ENCODE peak calls at places on chromosomes 12 and 14, in four cellular contexts. S, N, E and K are unnamed samples.

GRCh38 chr14:51552768-51553426 is 98.8 kb upstream of the FRMD6 start:
- DNase-seq in N (no peak), S (no peak), E (no peak), K (no peak)

GRCh38 chr12:6899837-6900519 is 4.6 kb upstream of the LRRC23 start:
- DNase-seq in N (no peak), E (peak), S (peak), K (peak)

GRCh38 chr12:89236237-89236636 is 116.1 kb downstream of the DUSP6 start:
- DNase-seq in S (peak), N (no peak), E (no peak), K (no peak)

GRCh38 chr12:9786726-9787339 is 26.1 kb upstream of the CD69 start:
- DNase-seq in N (no peak), S (no peak), E (no peak), K (no peak)

GRCh38 chr14:33916663-33917565 is 34.0 kb downstream of the EGLN3 start:
- DNase-seq in S (no peak), E (no peak), N (no peak), K (peak)

GRCh38 chr14:92846162-92846897 is 52.2 kb downstream of the GOLGA5 start:
- DNase-seq in S (peak), E (no peak), N (no peak), K (no peak)

GRCh38 chr14:96538097-96538496 is 35.9 kb downstream of the PAPOLA start:
- DNase-seq in S (no peak), E (no peak), N (no peak), K (no peak)

GRCh38 chr12:69779928-69780327 is 41.3 kb downstream of the RAB3IP start:
- DNase-seq in S (peak), N (peak), E (peak), K (peak)

GRCh38 chr14:59754256-59754655 is 116.3 kb downstream of the RTN1 start:
- DNase-seq in S (peak), E (no peak), N (no peak), K (peak)

GRCh38 chr12:116474899-116475298 is 84.3 kb upstream of the MAP1LC3B2 start:
- DNase-seq in S (no peak), E (no peak), N (no peak), K (no peak)

GRCh38 chr14:89921896-89922548 is 32.5 kb downstream of the EFCAB11 start:
- DNase-seq in N (no peak), E (no peak), S (peak), K (no peak)

GRCh38 chr12:108327621-108328371 is 11.3 kb downstream of the CMKLR1 start:
- DNase-seq in N (no peak), E (no peak), S (no peak), K (no peak)

GRCh38 chr12:42785944-42786343 is 196.4 kb upstream of the PRICKLE1 start:
- DNase-seq in E (no peak), N (no peak), S (no peak), K (no peak)

GRCh38 chr12:42791399-42791798 is 201.9 kb upstream of the PRICKLE1 start:
- DNase-seq in N (no peak), S (no peak), E (no peak), K (no peak)

GRCh38 chr12:42789808-42790760 is 200.5 kb upstream of the PRICKLE1 start:
- DNase-seq in S (no peak), E (no peak), N (no peak), K (no peak)

GRCh38 chr12:42790761-42791151 is 201.2 kb upstream of the PRICKLE1 start:
- DNase-seq in N (no peak), E (no peak), S (peak), K (peak)

GRCh38 chr12:42786400-42786799 is 196.9 kb upstream of the PRICKLE1 start:
- DNase-seq in S (peak), E (no peak), N (no peak), K (no peak)
- H2BK120ac ChIP-seq in S (no peak), E (no peak), N (no peak), K (peak)

GRCh38 chr12:124655317-124656213 is 88.2 kb upstream of the NCOR2 start:
- DNase-seq in S (peak), E (peak), N (peak), K (peak)
- H2BK120ac ChIP-seq in S (peak), E (no peak), N (no peak), K (no peak)

GRCh38 chr14:62694075-62694474 is 351.2 kb downstream of the KCNH5 start:
- DNase-seq in S (peak), N (no peak), E (no peak), K (no peak)

GRCh38 chr14:62689741-62690140 is 355.5 kb downstream of the KCNH5 start:
- DNase-seq in S (no peak), N (no peak), E (no peak), K (peak)

GRCh38 chr14:62687818-62688217 is 357.4 kb downstream of the KCNH5 start:
- DNase-seq in N (no peak), S (no peak), E (no peak), K (no peak)

GRCh38 chr14:62692490-62693106 is 352.7 kb downstream of the KCNH5 start:
- DNase-seq in E (no peak), S (peak), N (no peak), K (no peak)

DNA sequence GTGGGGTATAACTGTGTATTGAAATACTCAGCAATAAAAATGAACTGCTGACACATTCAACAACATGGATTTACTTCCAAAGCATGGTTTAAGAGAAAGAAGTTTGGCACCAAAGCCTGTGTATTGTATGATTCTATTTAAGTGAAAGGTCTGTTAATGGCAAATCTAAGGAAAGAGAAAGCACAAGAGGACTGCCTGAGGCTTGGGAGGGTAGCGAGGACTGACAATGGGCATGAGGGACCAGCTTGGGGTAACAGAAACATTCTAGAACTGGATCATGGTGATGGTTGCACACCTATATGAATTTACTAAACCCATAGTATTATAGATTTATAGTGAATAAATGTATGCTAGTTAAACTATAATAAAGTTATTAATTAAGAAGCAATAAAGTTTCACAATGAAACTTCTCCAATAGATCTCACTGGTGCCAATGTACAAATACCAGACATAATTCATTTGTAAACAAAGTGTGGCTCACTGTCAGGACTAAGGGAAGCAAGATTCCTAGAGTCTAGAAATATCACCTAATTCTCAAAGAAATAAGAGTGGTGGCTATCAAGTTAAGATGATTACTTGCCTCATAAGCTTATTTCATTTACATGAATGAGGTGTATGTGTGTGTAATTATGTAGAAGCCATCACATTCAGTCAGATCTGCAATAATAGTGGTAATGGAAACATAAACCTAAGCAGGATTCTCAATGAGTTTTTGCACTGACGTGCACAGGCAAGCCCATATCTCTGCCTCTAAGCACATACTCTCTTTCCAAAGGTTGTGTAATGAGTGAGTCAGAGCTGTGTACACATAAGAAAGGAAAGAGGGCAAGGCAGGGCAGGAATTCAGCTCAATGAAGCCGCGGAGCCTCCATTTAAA is 353.4 kb downstream of the KCNH5 start:
- DNase-seq in N (no peak), E (no peak), S (peak), K (peak)
- H2BK120ac ChIP-seq in N (no peak), E (no peak), S (peak), K (no peak)

GRCh38 chr14:101457177-101457935 is 103.9 kb upstream of the DIO3 start:
- DNase-seq in N (peak), S (no peak), E (peak), K (no peak)

GRCh38 chr14:101459392-101459900 is 101.8 kb upstream of the DIO3 start:
- DNase-seq in E (peak), S (no peak), N (peak), K (no peak)

GRCh38 chr14:101456246-101457159 is 104.8 kb upstream of the DIO3 start:
- DNase-seq in N (peak), S (no peak), E (peak), K (peak)

GRCh38 chr14:101458536-101459391 is 102.5 kb upstream of the DIO3 start:
- DNase-seq in N (peak), S (no peak), E (peak), K (peak)

GRCh38 chr14:101457936-101458535 is 103.3 kb upstream of the DIO3 start:
- DNase-seq in S (no peak), E (peak), N (peak), K (peak)
- H2BK120ac ChIP-seq in S (no peak), E (no peak), N (no peak), K (peak)

GRCh38 chr12:124652661-124653060 is 85.2 kb upstream of the NCOR2 start:
- DNase-seq in N (no peak), S (no peak), E (no peak), K (no peak)

GRCh38 chr12:124656947-124657434 is 89.6 kb upstream of the NCOR2 start:
- DNase-seq in E (no peak), S (no peak), N (no peak), K (no peak)

GRCh38 chr12:124656214-124656516 is 88.8 kb upstream of the NCOR2 start:
- DNase-seq in E (no peak), S (no peak), N (no peak), K (no peak)

GRCh38 chr12:124653169-124653931 is 85.9 kb upstream of the NCOR2 start:
- DNase-seq in E (no peak), N (no peak), S (peak), K (no peak)

DNA sequence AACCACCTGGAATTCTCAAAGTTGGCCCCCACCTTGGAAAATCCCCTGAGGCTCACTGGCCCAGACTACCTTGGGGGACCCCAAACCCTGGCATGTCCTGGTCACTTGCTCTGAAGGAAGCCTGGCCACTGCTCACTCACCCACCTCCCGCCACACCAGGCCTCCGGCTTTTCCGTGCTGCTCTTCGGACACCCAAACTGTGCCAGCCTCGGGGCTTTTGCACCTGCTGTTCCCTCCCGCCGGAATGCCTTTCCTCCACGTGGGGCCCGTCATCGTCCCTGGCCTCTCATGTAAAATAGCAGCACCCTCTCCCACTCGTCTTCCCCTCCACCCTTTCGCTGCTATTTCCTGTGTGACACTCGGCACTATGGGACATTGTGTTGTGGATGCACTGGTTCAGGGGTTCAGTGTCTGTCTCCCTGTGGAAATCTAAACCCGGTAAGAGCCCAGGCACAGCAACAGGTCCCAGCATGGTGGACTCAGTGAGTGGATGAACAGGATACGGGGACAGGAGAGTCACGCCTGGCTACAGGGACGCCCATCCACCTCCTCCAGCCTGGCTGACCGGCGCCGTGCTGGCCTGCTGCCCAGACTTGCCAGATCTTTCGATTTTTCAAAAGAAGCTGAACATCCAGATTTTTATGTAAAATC is 87.4 kb upstream of the NCOR2 start:
- DNase-seq in E (no peak), N (no peak), S (no peak), K (no peak)
- H2BK120ac ChIP-seq in E (no peak), N (no peak), S (peak), K (no peak)

GRCh38 chr14:68692216-68692615 is 100.7 kb downstream of the ZFP36L1 start:
- DNase-seq in N (no peak), E (no peak), S (no peak), K (no peak)

GRCh38 chr14:68689426-68689825 is 103.4 kb downstream of the ZFP36L1 start:
- DNase-seq in S (no peak), N (no peak), E (no peak), K (no peak)

GRCh38 chr14:68688872-68689371 is 103.9 kb downstream of the ZFP36L1 start:
- DNase-seq in N (peak), S (peak), E (no peak), K (no peak)

GRCh38 chr14:68691031-68691864 is 101.6 kb downstream of the ZFP36L1 start:
- DNase-seq in S (no peak), E (peak), N (peak), K (no peak)

GRCh38 chr14:68690106-68690960 is 102.5 kb downstream of the ZFP36L1 start:
- DNase-seq in S (no peak), N (no peak), E (no peak), K (no peak)
- H2BK120ac ChIP-seq in S (peak), N (no peak), E (no peak), K (no peak)